ENCODE peak calls at places on chromosomes 6 and 20, in five cellular contexts. G is tibial artery, D is mucosa of descending colon, M is left ventricle myocardium inferior, C is neural progenitor cell. R is an unnamed sample.
A peak's percentile ranks its signal among the peaks of the same experiment; 100 is the strongest.

GRCh38 chr6:8462169-8462568 is 26.8 kb upstream of the SLC35B3 start:
- DNase-seq in G (no peak), D (no peak), M (no peak), C (no peak), R (no peak)

GRCh38 chr20:4581838-4582237 is 139.9 kb upstream of the PRND start:
- DNase-seq in G (no peak), D (no peak), M (no peak), C (no peak), R (no peak)

GRCh38 chr6:128558021-128558420 is 37.6 kb upstream of the PTPRK start:
- DNase-seq in G (no peak), D (no peak), M (no peak), C (no peak), R (no peak)

GRCh38 chr20:50331469-50332251 is 141.0 kb downstream of the CEBPB start:
- DNase-seq in G (no peak), D (no peak), M (no peak), C (no peak), R (no peak)

GRCh38 chr20:39042279-39043150 is 80.4 kb downstream of the DHX35 start:
- DNase-seq in G (peak; percentile 60), D (no peak), M (no peak), C (no peak), R (no peak)

GRCh38 chr6:139540276-139540675 is 165.8 kb upstream of the CITED2 start:
- DNase-seq in G (no peak), D (no peak), M (no peak), C (no peak), R (no peak)

GRCh38 chr6:152669894-152670293 is 27.8 kb upstream of the MYCT1 start:
- DNase-seq in G (no peak), D (no peak), M (no peak), C (peak; percentile 20), R (no peak)

GRCh38 chr6:145028144-145028818 is 707.0 kb downstream of the EPM2A start:
- DNase-seq in G (no peak), D (no peak), M (no peak), C (peak; percentile 59), R (no peak)

GRCh38 chr20:47502271-47502730 is 614 bp downstream of the NCOA3 start:
- DNase-seq in G (peak; percentile 68), D (no peak), M (peak; percentile 29), C (peak; percentile 61), R (no peak)

GRCh38 chr20:3011752-3012151 is 31.7 kb upstream of the GNRH2 start:
- DNase-seq in G (no peak), D (no peak), M (no peak), C (no peak), R (no peak)

GRCh38 chr20:17680128-17680835 is 1.8 kb downstream of the RRBP1 start:
- DNase-seq in G (peak; percentile 73), D (peak; percentile 80), M (peak; percentile 43), C (peak; percentile 35), R (no peak)

GRCh38 chr6:99241905-99242534 is 107.5 kb downstream of the FAXC start:
- DNase-seq in G (no peak), D (no peak), M (no peak), C (peak; percentile 56), R (peak; percentile 1)

GRCh38 chr6:4607793-4608192 is 168.4 kb upstream of the CDYL start:
- DNase-seq in G (no peak), D (no peak), M (no peak), C (no peak), R (no peak)

GRCh38 chr6:106055442-106055975 is 30.6 kb upstream of the PRDM1 start:
- DNase-seq in G (no peak), D (no peak), M (no peak), C (no peak), R (no peak)

GRCh38 chr6:83431545-83432165 is 804 bp upstream of the ME1 start:
- DNase-seq in G (no peak), D (peak; percentile 85), M (no peak), C (no peak), R (no peak)

GRCh38 chr6:83432626-83433025 is 1.8 kb upstream of the ME1 start:
- DNase-seq in G (no peak), D (no peak), M (no peak), C (no peak), R (no peak)

GRCh38 chr6:83429857-83430605 is 820 bp downstream of the ME1 start:
- DNase-seq in G (no peak), D (peak; percentile 23), M (no peak), C (peak; percentile 60), R (no peak)

GRCh38 chr6:83430606-83431544 is at the start of gene ME1:
- DNase-seq in G (peak; percentile 88), D (peak; percentile 84), M (peak; percentile 79), C (peak; percentile 86), R (peak; percentile 35)

GRCh38 chr6:83429269-83429668 is 1.6 kb downstream of the ME1 start:
- DNase-seq in G (no peak), D (no peak), M (no peak), C (no peak), R (no peak)
- H3K4me3 ChIP-seq in G (peak overlapping the region; percentile 70), D (no peak overlapping the region), M (peak overlapping the region; percentile 76), C (no peak overlapping the region), R (no peak overlapping the region)

GRCh38 chr20:62689861-62690644 is 18.6 kb upstream of the NTSR1 start:
- DNase-seq in G (no peak), D (no peak), M (no peak), C (no peak), R (no peak)

GRCh38 chr20:62691485-62691884 is 17.2 kb upstream of the NTSR1 start:
- DNase-seq in G (no peak), D (no peak), M (no peak), C (no peak), R (no peak)

GRCh38 chr20:62688083-62688482 is 20.6 kb upstream of the NTSR1 start:
- DNase-seq in G (no peak), D (no peak), M (no peak), C (no peak), R (no peak)

GRCh38 chr20:62686869-62687830 is 21.5 kb upstream of the NTSR1 start:
- DNase-seq in G (no peak), D (peak; percentile 76), M (no peak), C (no peak), R (no peak)

DNA sequence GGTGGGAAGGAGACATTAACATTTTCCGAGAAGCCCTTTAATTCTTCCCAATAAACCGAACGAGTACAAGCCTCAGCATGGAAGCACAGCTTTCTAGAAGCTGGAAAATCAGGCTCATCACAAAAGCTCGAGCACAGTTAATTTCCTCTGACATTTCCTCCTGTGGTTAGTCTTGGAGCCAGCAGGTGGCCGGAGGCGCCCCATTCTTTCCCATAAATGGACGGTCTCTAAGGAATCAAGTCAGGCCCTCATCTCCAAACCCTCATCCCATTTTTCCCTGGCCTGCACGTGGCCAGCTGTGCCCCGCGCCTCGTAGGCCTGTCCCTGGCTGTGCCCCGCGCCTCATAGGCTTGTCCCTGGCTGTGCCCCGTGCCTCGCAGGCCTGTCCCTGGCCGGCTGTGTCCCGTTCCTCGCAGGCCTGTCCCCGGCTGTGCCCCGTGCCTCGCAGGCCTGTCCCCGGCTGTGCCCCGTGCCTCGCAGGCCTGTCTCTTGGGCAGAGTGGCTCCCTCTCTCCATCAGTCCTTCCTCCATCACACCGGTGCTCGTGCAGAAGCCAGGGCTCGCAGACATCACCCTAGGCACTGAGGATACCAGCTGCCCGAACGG is 19.7 kb upstream of the NTSR1 start:
- DNase-seq in G (no peak), D (no peak), M (no peak), C (peak; percentile 34), R (no peak)
- TF ChIP-seq CTCF in G (no peak), D (no peak), M (peak; percentile 36), C (peak; percentile 24), R (peak; percentile 17)

DNA sequence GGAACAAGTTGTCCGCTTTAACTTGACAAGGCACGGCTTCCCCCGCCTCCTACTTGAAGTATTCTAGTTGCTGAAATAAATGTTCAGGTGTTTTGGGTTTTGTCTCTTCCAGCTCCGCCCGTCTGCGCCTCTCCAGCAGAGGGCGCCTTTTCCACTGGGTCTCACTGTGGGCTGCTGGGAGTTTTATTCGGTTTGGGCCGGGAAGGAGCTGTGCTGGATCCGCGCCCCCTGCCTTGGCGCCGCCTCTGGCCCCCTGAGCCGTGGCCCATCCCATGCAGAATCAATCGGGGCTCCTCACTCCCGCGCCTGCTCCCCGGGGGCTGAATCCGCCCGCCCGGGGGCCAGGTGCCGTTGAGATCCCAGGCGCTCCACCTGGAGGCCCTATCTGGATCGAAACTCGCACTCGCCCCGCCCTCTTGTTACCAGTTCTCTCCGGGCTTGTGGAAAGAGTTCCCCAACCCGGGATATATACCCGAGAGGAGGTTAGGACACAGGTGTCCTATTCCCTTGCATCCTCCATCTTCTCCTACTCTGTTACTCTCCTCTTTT is 51.0 kb upstream of the TCF21 start:
- DNase-seq in G (no peak), D (peak; percentile 82), M (peak; percentile 24), C (peak; percentile 80), R (peak; percentile 5)
- H3K4me3 ChIP-seq in G (peak overlapping the region; percentile 38), D (no peak overlapping the region), M (peak overlapping the region; percentile 57), C (peak overlapping the region; percentile 58), R (peak overlapping the region; percentile 50)

GRCh38 chr20:9368893-9369292 is 145.5 kb upstream of the LAMP5 start:
- DNase-seq in G (no peak), D (no peak), M (no peak), C (no peak), R (no peak)

GRCh38 chr20:9374480-9374879 is 139.9 kb upstream of the LAMP5 start:
- DNase-seq in G (no peak), D (no peak), M (no peak), C (no peak), R (no peak)

GRCh38 chr20:9374068-9374467 is 140.3 kb upstream of the LAMP5 start:
- DNase-seq in G (no peak), D (no peak), M (no peak), C (no peak), R (no peak)

GRCh38 chr20:9375221-9375681 is 139.1 kb upstream of the LAMP5 start:
- DNase-seq in G (no peak), D (no peak), M (no peak), C (peak; percentile 4), R (no peak)

DNA sequence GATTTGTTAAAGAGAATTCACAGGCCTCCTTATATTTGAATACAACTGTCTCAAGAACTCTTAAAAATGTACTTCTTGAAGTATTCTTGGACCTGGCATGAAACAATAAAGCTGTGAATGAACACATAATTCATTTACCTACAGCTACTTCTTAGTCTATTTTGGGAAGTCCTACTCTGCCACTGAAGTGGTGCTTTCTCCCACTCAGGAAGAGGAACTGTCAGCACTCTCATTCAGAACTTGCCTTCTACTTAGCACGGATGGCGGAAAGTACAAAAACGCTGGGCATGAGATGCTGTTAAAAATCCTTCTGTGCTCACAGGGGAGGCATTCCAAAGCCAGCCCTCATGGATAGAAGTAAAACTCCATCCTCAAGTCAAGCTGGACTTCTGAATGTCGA is 144.8 kb upstream of the LAMP5 start:
- DNase-seq in G (no peak), D (no peak), M (no peak), C (no peak), R (no peak)
- TF ChIP-seq CTCF in G (no peak), D (no peak), M (no peak), C (no peak), R (no peak)

GRCh38 chr20:64009811-64010387 is 26.1 kb upstream of the C20orf204 start:
- DNase-seq in G (no peak), D (no peak), M (no peak), C (no peak), R (no peak)
- H3K4me3 ChIP-seq in G (no peak overlapping the region), D (no peak overlapping the region), M (no peak overlapping the region), C (no peak overlapping the region), R (no peak overlapping the region)

R was measured in kidney epithelial cell.